ENCODE peak calls at places on chromosome 17, in eight cellular contexts. Y is RWPE1, P is adrenal gland, T is IMR-90, C is bronchial epithelial cell, D is progenitor cell of endocrine pancreas, M is lung, Q is OCI-LY7. I is an unnamed sample.

GRCh38 chr17:3879181-3879580 is 13.7 kb downstream of the CAMKK1 start:
- DNase-seq in Y (no peak), P (peak; percentile 78), T (peak; percentile 73), C (no peak), D (no peak), M (no peak), Q (no peak), I (no peak)

GRCh38 chr17:76865174-76865573 is 3.0 kb upstream of the MGAT5B start:
- DNase-seq in Y (no peak), P (no peak), T (no peak), C (no peak), D (no peak), M (no peak), Q (no peak), I (no peak)

GRCh38 chr17:78112508-78113471 is 15.8 kb downstream of the TMC6 start:
- DNase-seq in Y (peak; percentile 73), P (peak; percentile 88), T (peak; percentile 13), C (peak; percentile 32), D (peak; percentile 88), M (peak; percentile 76), Q (peak; percentile 75), I (peak; percentile 92)

GRCh38 chr17:67258836-67259468 is 14.0 kb upstream of the HELZ start:
- DNase-seq in Y (no peak), P (peak; percentile 52), T (no peak), C (no peak), D (no peak), M (no peak), Q (no peak), I (no peak)

GRCh38 chr17:77445030-77445907 is 304.5 kb downstream of the SEC14L1 start:
- DNase-seq in Y (no peak), P (no peak), T (peak; percentile 66), C (no peak), D (no peak), M (no peak), Q (peak; percentile 97), I (peak; percentile 78)

GRCh38 chr17:74052993-74053744 is 150.3 kb upstream of the RPL38 start:
- DNase-seq in Y (no peak), P (no peak), T (no peak), C (no peak), D (no peak), M (no peak), Q (no peak), I (no peak)

GRCh38 chr17:10271004-10271620 is 72.7 kb upstream of the GAS7 start:
- DNase-seq in Y (no peak), P (no peak), T (no peak), C (no peak), D (no peak), M (no peak), Q (no peak), I (no peak)

GRCh38 chr17:11948791-11949190 is 48.5 kb downstream of the ZNF18 start:
- DNase-seq in Y (peak; percentile 76), P (peak; percentile 85), T (peak; percentile 86), C (peak; percentile 88), D (no peak), M (peak; percentile 34), Q (no peak), I (no peak)

GRCh38 chr17:58487589-58488427 is at the start of gene HSF5:
- DNase-seq in Y (no peak), P (no peak), T (no peak), C (no peak), D (no peak), M (no peak), Q (no peak), I (peak; percentile 77)

DNA sequence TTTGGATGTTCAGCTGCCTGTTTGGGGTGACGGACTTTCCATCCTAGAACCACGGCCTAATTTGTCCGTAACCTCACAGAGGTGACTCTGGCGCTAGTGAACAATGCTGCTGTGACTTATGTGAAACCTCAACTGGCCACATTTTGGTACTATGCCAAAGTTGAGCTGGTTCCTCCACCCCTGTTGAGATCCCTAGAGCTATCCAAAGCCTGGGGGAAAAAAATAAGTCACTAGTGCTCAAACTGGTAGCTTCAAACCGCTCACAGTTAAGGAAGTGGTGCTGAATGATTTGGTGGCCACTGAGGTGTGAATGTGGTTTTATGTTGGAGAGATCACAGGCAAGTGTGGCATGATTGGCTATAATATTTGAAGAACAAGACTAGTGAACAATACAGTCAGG is 11.3 kb upstream of the TUBG2 start:
- DNase-seq in Y (no peak), P (no peak), T (no peak), C (no peak), D (no peak), M (no peak), Q (peak; percentile 17), I (no peak)
- TF ChIP-seq CTCF in Y (no peak), P (no peak), T (no peak), C (no peak), D (no peak), M (no peak), Q (no peak), I (no peak)

GRCh38 chr17:47717261-47717697 is 15.8 kb upstream of the TBX21 start:
- DNase-seq in Y (no peak), P (no peak), T (no peak), C (no peak), D (no peak), M (no peak), Q (no peak), I (no peak)
- TF ChIP-seq CTCF in Y (no peak), P (peak; percentile 22), T (peak; percentile 39), C (peak; percentile 33), D (peak; percentile 28), M (no peak), Q (peak; percentile 25), I (peak; percentile 37)

DNA sequence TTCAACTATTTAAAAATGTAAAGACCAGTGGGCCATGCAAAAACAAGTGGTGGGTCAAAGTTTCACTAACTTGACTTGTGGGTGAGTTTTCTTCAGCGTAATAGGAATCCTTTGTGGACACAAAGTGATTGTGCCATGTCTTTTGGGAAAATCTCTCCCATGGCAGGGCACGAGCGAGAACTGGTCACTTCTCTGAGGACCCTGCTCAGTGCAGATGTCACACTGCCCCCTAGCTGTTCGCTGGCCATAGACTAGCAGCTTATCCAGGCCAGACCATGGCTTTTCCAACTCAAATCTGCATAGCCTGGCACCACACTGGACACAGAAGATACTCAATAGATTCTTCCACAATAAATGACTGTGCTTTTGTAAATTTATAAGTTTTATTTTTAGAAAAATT is 306.0 kb upstream of the CCL2 start:
- DNase-seq in Y (no peak), P (no peak), T (no peak), C (no peak), D (peak; percentile 31), M (no peak), Q (no peak), I (no peak)
- TF ChIP-seq CTCF in Y (no peak), P (peak; percentile 34), T (peak; percentile 27), C (no peak), D (peak; percentile 73), M (no peak), Q (peak; percentile 52), I (peak; percentile 20)

GRCh38 chr17:21289902-21290571 is 5.5 kb downstream of the MAP2K3 start:
- DNase-seq in Y (no peak), P (no peak), T (no peak), C (no peak), D (no peak), M (no peak), Q (no peak), I (no peak)
- TF ChIP-seq CTCF in Y (no peak), P (no peak), T (no peak), C (no peak), D (no peak), M (no peak), Q (no peak), I (no peak)

DNA sequence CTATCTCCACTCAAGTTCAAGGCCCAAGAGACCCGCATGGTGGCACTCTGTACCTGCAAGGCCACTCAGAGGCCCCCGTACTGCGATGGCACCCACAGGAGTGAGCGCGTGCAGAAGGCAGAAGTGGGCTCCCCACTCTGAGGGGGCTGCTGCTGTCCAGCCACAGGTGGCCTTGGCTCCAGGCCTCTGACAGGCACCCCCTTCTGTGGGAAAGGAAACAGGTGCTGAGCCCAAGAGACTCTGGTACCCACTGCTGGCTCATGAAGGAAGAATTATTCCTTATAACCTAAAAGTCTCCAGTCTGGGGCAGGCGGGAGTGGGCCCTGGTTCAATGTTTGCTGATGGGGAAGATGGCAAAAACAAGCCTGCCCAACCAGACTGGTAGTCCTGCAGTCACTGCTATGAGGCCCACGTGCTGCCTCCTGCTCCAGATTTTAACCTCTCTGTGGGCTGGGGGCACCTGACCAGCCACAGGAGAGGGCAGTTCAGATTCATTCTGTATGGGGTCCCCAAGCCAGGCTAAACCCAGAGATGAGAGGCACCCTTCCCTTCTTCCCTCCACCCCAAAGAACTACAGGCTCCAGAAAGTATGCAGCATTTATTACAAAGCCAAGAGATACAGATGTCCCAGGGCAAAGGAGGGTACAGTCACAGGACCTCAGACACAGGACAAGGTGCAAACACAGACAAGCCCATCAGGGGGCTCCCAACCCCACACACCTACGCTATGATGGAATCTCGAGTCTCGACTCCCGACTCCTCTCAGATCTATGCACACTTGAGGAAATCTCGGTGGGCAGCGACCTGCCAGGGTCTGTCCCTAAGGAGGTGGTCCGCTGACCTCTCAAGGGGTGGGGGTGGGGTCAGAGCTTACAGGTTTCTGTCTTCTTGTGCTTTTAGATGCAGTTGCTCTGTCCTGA is 3.4 kb downstream of the CISD3 start:
- DNase-seq in Y (no peak), P (no peak), T (no peak), C (no peak), D (no peak), M (no peak), Q (peak; percentile 78), I (no peak)
- TF ChIP-seq CTCF in Y (peak; percentile 15), P (no peak), T (no peak), C (peak; percentile 27), D (peak; percentile 34), M (no peak), Q (peak; percentile 76), I (peak; percentile 13)

DNA sequence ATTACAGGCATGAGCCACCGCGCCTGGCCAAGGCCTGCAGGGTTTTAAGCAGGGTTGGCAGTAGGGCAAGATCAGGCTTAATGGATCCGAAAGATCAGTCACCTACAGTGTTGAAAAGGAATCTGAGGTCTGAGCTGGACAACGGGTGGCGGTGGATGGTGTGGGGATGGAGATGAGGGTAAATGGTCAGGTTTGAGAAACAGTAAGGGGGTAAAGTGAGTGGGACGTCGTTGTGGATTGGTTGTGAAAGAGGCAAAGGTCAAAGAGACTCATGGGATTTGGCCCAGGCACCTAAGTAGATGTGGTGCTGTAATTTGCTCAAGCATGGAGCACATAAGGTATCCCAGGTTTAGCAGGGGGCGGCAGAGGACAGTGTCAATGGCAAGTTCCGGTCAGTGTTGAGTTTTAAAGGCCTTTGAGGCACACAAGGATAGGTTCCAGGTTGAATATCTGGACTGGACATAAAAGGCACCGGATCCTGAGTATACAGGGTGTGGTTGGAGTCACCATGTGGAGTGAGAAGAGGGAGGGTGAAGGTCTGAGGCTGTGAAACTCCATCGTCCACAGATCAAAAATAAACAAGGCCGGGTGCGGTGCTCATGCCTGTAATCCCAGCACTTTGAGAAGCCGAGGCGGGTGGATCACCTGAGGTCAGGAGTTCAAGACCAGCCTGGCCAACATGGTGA is 1.1 kb upstream of the SLC16A5 start:
- DNase-seq in Y (no peak), P (no peak), T (no peak), C (no peak), D (no peak), M (no peak), Q (no peak), I (no peak)
- TF ChIP-seq CTCF in Y (no peak), P (no peak), T (no peak), C (no peak), D (no peak), M (no peak), Q (no peak), I (no peak)